ENCODE peak calls at places on chromosomes 4 and X, in five cellular contexts. L, P, Y, K and B are unnamed samples.
A peak's percentile ranks its signal among the peaks of the same experiment; 100 is the strongest.

GRCh38 chr4:176400816-176401461 is 81.2 kb downstream of the SPCS3 start:
- DNase-seq in K (no peak), L (no peak), Y (no peak), P (no peak), B (no peak)

GRCh38 chrX:123570011-123570590 is 162.8 kb downstream of the THOC2 start:
- DNase-seq in Y (no peak), L (peak; percentile 20), K (no peak), P (no peak), B (no peak)

GRCh38 chr4:118957683-118958082 is 69.0 kb downstream of the SYNPO2 start:
- DNase-seq in Y (no peak), K (no peak), P (no peak), L (no peak), B (no peak)

GRCh38 chr4:138912714-138913340 is 102.8 kb upstream of the NOCT start:
- DNase-seq in K (no peak), Y (no peak), L (no peak), P (no peak), B (no peak)

GRCh38 chr4:6425336-6425735 is 47.1 kb downstream of the PPP2R2C start:
- DNase-seq in L (no peak), K (no peak), Y (no peak), P (no peak), B (no peak)

GRCh38 chrX:18864390-18864920 is 119.5 kb downstream of the PHKA2 start:
- DNase-seq in P (no peak), L (no peak), Y (no peak), K (no peak), B (no peak)

GRCh38 chr4:6671648-6672047 is 22.0 kb upstream of the S100P start:
- DNase-seq in P (no peak), Y (no peak), K (no peak), L (no peak), B (no peak)

GRCh38 chr4:16018061-16018676 is 55.2 kb upstream of the FGFBP2 start:
- DNase-seq in K (no peak), P (no peak), Y (no peak), L (no peak), B (no peak)

GRCh38 chr4:68256284-68256683 is 10.8 kb upstream of the TMPRSS11B start:
- DNase-seq in P (no peak), L (no peak), Y (no peak), K (no peak), B (no peak)

GRCh38 chr4:82543131-82543530 is 18.7 kb downstream of the TMEM150C start:
- DNase-seq in Y (no peak), L (no peak), K (no peak), P (no peak), B (no peak)

GRCh38 chr4:113594231-113594556 is 167.3 kb downstream of the CAMK2D start:
- DNase-seq in Y (no peak), L (no peak), K (no peak), P (no peak), B (no peak)

GRCh38 chrX:48558270-48558669 is 16.0 kb upstream of the RBM3 start:
- DNase-seq in P (no peak), L (no peak), Y (no peak), K (no peak), B (no peak)

GRCh38 chrX:69136546-69137331 is 28.5 kb downstream of the PJA1 start:
- DNase-seq in L (no peak), Y (no peak), K (no peak), P (no peak), B (peak; percentile 23)

GRCh38 chrX:66021758-66022741 is 17.8 kb downstream of the VSIG4 start:
- DNase-seq in P (no peak), K (no peak), Y (no peak), L (no peak), B (no peak)

GRCh38 chrX:13026877-13027652 is 17.4 kb downstream of the FAM9C start:
- DNase-seq in Y (no peak), P (no peak), K (no peak), L (no peak), B (no peak)